ENCODE peak calls at places on chromosomes 16 and 17, in ten cellular contexts. S is GM23248, N is neuronal stem cell, J is upper lobe of left lung, H is A549, C is upper lobe of right lung, W is stomach, U is suprapubic skin, O is neural progenitor cell, G is cardiac muscle cell. E is an unnamed sample.

GRCh38 chr16:24544640-24545039 is 5.3 kb downstream of the RBBP6 start:
- DNase-seq in S (peak; percentile 53), N (no peak), J (no peak), H (no peak), C (no peak), W (no peak), U (no peak), O (no peak), G (no peak), E (no peak)

GRCh38 chr16:86975445-86975844 is 341.7 kb downstream of the C16orf95 start:
- DNase-seq in S (peak; percentile 66), N (peak; percentile 40), J (no peak), H (peak; percentile 64), C (peak; percentile 30), W (no peak), U (no peak), O (peak; percentile 56), G (peak; percentile 65), E (no peak)

GRCh38 chr17:82772026-82772425 is 20.2 kb downstream of the TBCD start:
- DNase-seq in S (peak; percentile 83), N (no peak), J (no peak), H (peak; percentile 54), C (no peak), W (peak; percentile 77), U (no peak), O (no peak), G (no peak), E (no peak)

GRCh38 chr17:50604470-50604869 is 30.2 kb upstream of the ABCC3 start:
- DNase-seq in S (peak; percentile 39), N (no peak), J (no peak), H (no peak), C (no peak), W (peak; percentile 37), U (no peak), O (no peak), G (no peak), E (no peak)

GRCh38 chr16:22071352-22071923 is 20.9 kb upstream of the VWA3A start:
- DNase-seq in S (no peak), N (no peak), J (no peak), H (no peak), C (no peak), W (no peak), U (no peak), O (peak; percentile 29), G (no peak), E (no peak)

GRCh38 chr16:50539822-50540710 is 8.1 kb upstream of the NKD1 start:
- DNase-seq in S (no peak), N (no peak), J (no peak), H (no peak), C (no peak), W (no peak), U (peak; percentile 74), O (peak; percentile 72), G (no peak), E (no peak)

GRCh38 chr16:85432606-85433005 is 180.5 kb upstream of the GSE1 start:
- DNase-seq in S (no peak), N (no peak), J (no peak), H (no peak), C (no peak), W (no peak), U (no peak), O (no peak), G (no peak), E (no peak)

GRCh38 chr17:63841350-63842172 is 924 bp downstream of the SMARCD2 start:
- DNase-seq in S (peak; percentile 72), N (peak; percentile 31), J (peak; percentile 83), H (no peak), C (peak; percentile 80), W (peak; percentile 60), U (peak; percentile 87), O (peak; percentile 71), G (peak; percentile 77), E (peak; percentile 54)

GRCh38 chr17:12078791-12079190 is 58.1 kb downstream of the MAP2K4 start:
- DNase-seq in S (peak; percentile 71), N (no peak), J (no peak), H (no peak), C (no peak), W (no peak), U (no peak), O (no peak), G (no peak), E (no peak)

GRCh38 chr17:8572767-8573166 is 57.8 kb downstream of the MYH10 start:
- DNase-seq in S (peak; percentile 22), N (no peak), J (no peak), H (no peak), C (no peak), W (no peak), U (no peak), O (no peak), G (no peak), E (no peak)

GRCh38 chr17:14747576-14747940 is 446.7 kb downstream of the HS3ST3B1 start:
- DNase-seq in S (peak; percentile 79), N (no peak), J (no peak), H (no peak), C (no peak), W (no peak), U (no peak), O (no peak), G (no peak), E (no peak)

DNA sequence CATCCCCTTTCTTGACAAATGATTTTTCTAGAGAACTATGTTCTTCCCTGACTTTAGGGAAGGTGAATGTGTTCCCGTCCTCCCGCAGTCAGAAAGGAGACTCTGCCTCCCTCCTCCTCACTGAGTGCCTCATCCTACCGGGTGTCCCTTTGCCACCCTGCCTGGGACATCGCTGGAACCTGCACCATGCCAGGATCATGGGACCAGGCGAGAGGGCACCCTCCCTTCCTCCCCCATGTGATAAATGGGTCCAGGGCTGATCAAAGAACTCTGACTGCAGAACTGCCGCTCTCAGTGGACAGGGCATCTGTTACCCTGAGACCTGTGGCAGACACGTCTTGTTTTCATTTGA is 7.4 kb downstream of the NAT9 start:
- DNase-seq in S (no peak), N (no peak), J (no peak), H (no peak), C (no peak), W (no peak), U (no peak), O (no peak), G (no peak), E (no peak)
- H3K27ac ChIP-seq in S (peak overlapping the region; percentile 73), N (no peak overlapping the region), J (no peak overlapping the region), H (no peak overlapping the region), C (no peak overlapping the region), W (peak overlapping the region; percentile 47), U (no peak overlapping the region), O (peak overlapping the region; percentile 13), G (no peak overlapping the region), E (peak overlapping the region; percentile 82)

DNA sequence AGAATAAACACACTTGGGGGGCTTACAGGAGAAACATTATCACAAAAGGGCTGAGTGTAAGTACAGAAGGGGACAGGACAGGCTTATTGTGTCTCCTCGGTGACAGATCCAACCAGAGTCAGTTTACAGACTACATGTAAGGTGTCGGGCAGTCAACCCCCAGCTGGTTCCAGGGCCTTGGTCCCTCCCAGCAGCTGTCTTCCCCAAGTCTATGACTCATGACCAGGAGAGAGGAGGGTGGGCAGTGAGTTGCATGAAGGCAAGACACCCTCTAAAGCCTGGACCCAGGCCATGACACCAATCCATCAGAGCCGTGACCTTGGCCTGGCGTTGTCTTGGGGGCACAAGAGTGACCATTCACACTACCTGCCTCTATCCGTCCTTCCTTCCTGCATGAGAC is 276.2 kb upstream of the CCL2 start:
- DNase-seq in S (no peak), N (no peak), J (no peak), H (no peak), C (no peak), W (no peak), U (no peak), O (no peak), G (no peak), E (no peak)
- H3K27ac ChIP-seq in S (no peak overlapping the region), N (no peak overlapping the region), J (no peak overlapping the region), H (no peak overlapping the region), C (no peak overlapping the region), W (no peak overlapping the region), U (no peak overlapping the region), O (no peak overlapping the region), G (no peak overlapping the region), E (no peak overlapping the region)

GRCh38 chr16:69406780-69407331 is 17.6 kb upstream of the CYB5B start:
- DNase-seq in S (peak; percentile 21), N (no peak), J (no peak), H (peak; percentile 71), C (no peak), W (no peak), U (no peak), O (no peak), G (no peak), E (no peak)

GRCh38 chr16:69405757-69406156 is 18.7 kb upstream of the CYB5B start:
- DNase-seq in S (no peak), N (no peak), J (no peak), H (no peak), C (no peak), W (no peak), U (no peak), O (no peak), G (no peak), E (no peak)

GRCh38 chr16:69410285-69410990 is 14.0 kb upstream of the CYB5B start:
- DNase-seq in S (peak; percentile 83), N (no peak), J (no peak), H (peak; percentile 33), C (no peak), W (no peak), U (peak; percentile 9), O (no peak), G (no peak), E (no peak)

GRCh38 chr16:69407702-69408323 is 16.6 kb upstream of the CYB5B start:
- DNase-seq in S (no peak), N (no peak), J (no peak), H (no peak), C (no peak), W (no peak), U (no peak), O (no peak), G (no peak), E (no peak)

DNA sequence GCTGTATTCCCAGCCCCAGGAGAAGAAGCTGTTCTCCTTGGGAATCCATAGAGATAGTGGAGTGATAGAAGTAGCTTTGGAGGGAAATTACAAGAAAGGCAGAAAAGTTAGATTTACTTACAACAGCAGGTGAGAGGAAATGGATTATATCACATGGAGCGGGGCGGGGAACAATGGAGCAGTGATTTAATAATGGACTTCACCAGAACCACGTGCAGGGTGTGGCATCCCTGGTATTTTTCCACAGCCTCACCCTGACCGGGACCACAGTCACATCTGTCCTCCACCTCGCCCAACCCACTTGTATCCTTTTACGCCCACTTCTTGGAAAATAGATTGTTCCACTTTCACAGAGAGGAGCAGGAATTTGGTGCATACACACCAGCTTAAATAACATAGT is 16.0 kb upstream of the CYB5B start:
- DNase-seq in S (no peak), N (no peak), J (no peak), H (no peak), C (no peak), W (peak; percentile 61), U (no peak), O (no peak), G (no peak), E (no peak)
- H3K27ac ChIP-seq in S (no peak overlapping the region), N (no peak overlapping the region), J (no peak overlapping the region), H (peak overlapping the region; percentile 89), C (no peak overlapping the region), W (no peak overlapping the region), U (peak overlapping the region; percentile 51), O (no peak overlapping the region), G (no peak overlapping the region), E (no peak overlapping the region)

DNA sequence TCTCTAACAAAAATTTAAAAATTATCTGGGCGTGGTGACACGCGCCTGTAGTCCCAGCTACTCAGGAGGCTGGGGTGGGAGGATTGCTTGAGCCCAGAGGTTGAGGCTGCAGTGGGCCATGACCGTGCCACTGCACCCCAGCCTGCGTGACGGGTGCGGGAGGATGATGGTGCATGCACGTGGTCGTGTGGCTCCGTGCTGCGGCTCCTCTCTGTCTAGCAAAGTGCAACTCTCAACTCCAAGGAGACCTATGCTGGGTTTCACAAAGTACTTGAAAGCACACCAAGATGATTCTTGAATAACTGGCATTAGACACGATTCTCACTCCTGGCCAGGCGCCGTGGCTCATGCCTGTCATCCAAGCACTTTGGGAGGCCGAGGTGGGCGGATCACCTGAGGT is 25.8 kb downstream of the NXN start:
- DNase-seq in S (no peak), N (no peak), J (no peak), H (no peak), C (no peak), W (no peak), U (no peak), O (no peak), G (no peak), E (no peak)
- H3K27ac ChIP-seq in S (no peak overlapping the region), N (no peak overlapping the region), J (peak overlapping the region; percentile 67), H (peak overlapping the region; percentile 90), C (no peak overlapping the region), W (no peak overlapping the region), U (no peak overlapping the region), O (no peak overlapping the region), G (peak overlapping the region; percentile 99), E (no peak overlapping the region)